ENCODE peak calls at places on chromosomes 5 and 9, in nine cellular contexts. T is ovary, B is neural progenitor cell, E is heart left ventricle, Z is left ventricle myocardium inferior, K is mucosa of descending colon, C is heart right ventricle, M is GM23338, J is astrocyte. I is an unnamed sample.

GRCh38 chr5:169350016-169350415 is 49.1 kb upstream of the SLIT3 start:
- DNase-seq in T (no peak), B (no peak), E (no peak), Z (no peak), K (no peak), C (no peak), M (no peak), J (peak; percentile 92), I (no peak)

GRCh38 chr5:59673438-59674058 is 220.0 kb downstream of the PDE4D start:
- DNase-seq in T (no peak), B (peak; percentile 71), E (no peak), Z (no peak), K (no peak), C (no peak), M (peak; percentile 76), J (no peak), I (peak; percentile 9)

GRCh38 chr5:15993934-15994333 is 185.7 kb downstream of the MARCHF11 start:
- DNase-seq in T (no peak), B (no peak), E (no peak), Z (no peak), K (no peak), C (no peak), M (peak; percentile 32), J (no peak), I (no peak)

GRCh38 chr5:88708021-88708420 is 175.0 kb downstream of the MEF2C start:
- DNase-seq in T (no peak), B (no peak), E (no peak), Z (no peak), K (no peak), C (no peak), M (no peak), J (no peak), I (no peak)

GRCh38 chr9:127181595-127182190 is 59.3 kb upstream of the ANGPTL2 start:
- DNase-seq in T (peak; percentile 14), B (no peak), E (no peak), Z (no peak), K (no peak), C (no peak), M (no peak), J (no peak), I (no peak)

GRCh38 chr5:178831049-178831448 is 28.7 kb upstream of the ZNF354B start:
- DNase-seq in T (no peak), B (peak; percentile 6), E (no peak), Z (no peak), K (no peak), C (no peak), M (peak; percentile 52), J (no peak), I (no peak)

GRCh38 chr9:104808030-104808614 is 44.2 kb downstream of the NIPSNAP3B start:
- DNase-seq in T (peak; percentile 36), B (peak; percentile 40), E (peak; percentile 27), Z (no peak), K (no peak), C (no peak), M (peak; percentile 71), J (peak; percentile 26), I (no peak)

GRCh38 chr5:132656774-132657355 is 1.1 kb upstream of the IL13 start:
- DNase-seq in T (no peak), B (no peak), E (no peak), Z (no peak), K (no peak), C (no peak), M (peak; percentile 19), J (no peak), I (peak; percentile 26)

GRCh38 chr5:14739538-14739937 is 75.0 kb downstream of the OTULIN start:
- DNase-seq in T (no peak), B (no peak), E (no peak), Z (no peak), K (no peak), C (no peak), M (no peak), J (peak; percentile 39), I (no peak)

DNA sequence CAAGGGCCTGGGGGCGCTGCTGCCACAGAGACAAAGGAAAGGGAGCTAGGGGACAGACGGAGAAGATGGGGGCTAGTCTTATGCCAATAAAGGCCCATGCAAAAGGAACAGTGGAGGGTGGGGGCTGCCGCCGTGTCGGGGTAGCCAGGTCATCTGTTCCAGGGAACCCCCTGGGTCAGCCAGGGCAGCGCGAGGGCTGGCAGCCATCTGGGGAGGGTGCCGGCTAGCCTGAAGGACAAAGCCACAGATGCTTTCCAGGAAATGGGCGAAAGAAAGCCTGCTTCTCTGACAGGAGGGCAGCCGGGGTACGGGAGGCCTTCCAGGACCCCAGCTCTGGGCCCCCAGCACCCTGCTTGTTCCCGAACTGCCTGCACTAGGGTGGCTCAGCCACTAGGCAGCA is 1.6 kb upstream of the CARD9 start:
- DNase-seq in T (no peak), B (no peak), E (no peak), Z (no peak), K (no peak), C (no peak), M (no peak), J (no peak), I (no peak)
- TF ChIP-seq CTCF in T (no peak), B (no peak), E (no peak), Z (no peak), K (no peak), C (no peak), M (no peak), J (no peak), I (no peak)

GRCh38 chr5:134143431-134143830 is 28.9 kb downstream of the TCF7 start:
- DNase-seq in T (no peak), B (no peak), E (peak; percentile 2), Z (no peak), K (no peak), C (no peak), M (no peak), J (no peak), I (no peak)

GRCh38 chr5:134141346-134142050 is 27.0 kb downstream of the TCF7 start:
- DNase-seq in T (no peak), B (no peak), E (peak; percentile 4), Z (no peak), K (peak; percentile 18), C (no peak), M (no peak), J (no peak), I (no peak)

GRCh38 chr5:134143964-134144941 is 29.8 kb downstream of the TCF7 start:
- DNase-seq in T (no peak), B (no peak), E (peak; percentile 0), Z (no peak), K (peak; percentile 12), C (no peak), M (no peak), J (no peak), I (no peak)

GRCh38 chr5:134142088-134142487 is 27.6 kb downstream of the TCF7 start:
- DNase-seq in T (no peak), B (no peak), E (peak; percentile 1), Z (no peak), K (peak; percentile 18), C (no peak), M (no peak), J (no peak), I (no peak)

DNA sequence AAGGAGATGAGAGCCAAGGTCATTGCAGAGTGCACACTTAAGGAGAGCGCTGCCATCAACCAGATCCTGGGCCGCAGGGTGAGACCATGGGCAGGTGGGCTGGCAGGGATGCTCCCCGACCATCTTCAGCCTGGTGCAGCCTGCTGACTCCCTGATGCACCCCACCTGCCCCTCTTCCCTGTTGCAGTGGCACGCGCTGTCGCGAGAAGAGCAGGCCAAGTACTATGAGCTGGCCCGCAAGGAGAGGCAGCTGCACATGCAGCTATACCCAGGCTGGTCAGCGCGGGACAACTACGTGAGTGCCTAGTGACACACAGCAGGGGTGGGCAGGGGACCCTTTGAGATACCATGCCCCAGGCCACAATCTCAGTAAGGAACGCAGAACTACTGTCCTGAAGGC is 28.3 kb downstream of the TCF7 start:
- DNase-seq in T (no peak), B (no peak), E (peak; percentile 4), Z (no peak), K (peak; percentile 13), C (no peak), M (no peak), J (no peak), I (no peak)
- H3K36me3 ChIP-seq in T (no peaks in the 10 kb centered on the region), B (no peaks in the 10 kb centered on the region), E (peaks cover 56% of the 10 kb centered on the region), Z (peaks cover 50% of the 10 kb centered on the region), K (no peaks in the 10 kb centered on the region), C (peaks cover 65% of the 10 kb centered on the region), M (peaks cover 6% of the 10 kb centered on the region), J (peaks cover 24% of the 10 kb centered on the region), I (peaks cover 36% of the 10 kb centered on the region)

DNA sequence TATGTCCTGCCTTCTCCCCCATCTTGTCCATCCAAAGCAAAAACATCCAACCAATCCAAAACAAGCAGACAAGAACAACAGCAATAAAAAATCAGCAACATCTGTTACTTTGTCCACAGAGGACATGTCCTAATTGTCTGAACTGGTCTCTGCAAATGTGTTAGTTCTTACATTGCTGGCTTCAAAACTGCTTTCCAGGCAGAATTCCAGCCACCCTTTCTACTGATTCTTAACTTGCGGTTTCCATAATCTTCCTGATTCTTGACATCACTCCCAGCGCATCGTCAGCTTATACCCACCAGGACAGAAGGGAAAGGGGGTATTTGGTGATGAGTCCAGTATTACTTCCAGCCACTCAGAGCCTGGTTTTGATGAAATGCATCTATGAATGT is 164.3 kb upstream of the SEMA6A start:
- DNase-seq in T (no peak), B (no peak), E (no peak), Z (no peak), K (no peak), C (no peak), M (no peak), J (no peak), I (no peak)
- H3K4me3 ChIP-seq in T (no peak overlapping the region), B (no peak overlapping the region), E (no peak overlapping the region), Z (no peak overlapping the region), K (no peak overlapping the region), C (peak overlapping the region; percentile 16), M (no peak overlapping the region), J (no peak overlapping the region), I (no peak overlapping the region)

DNA sequence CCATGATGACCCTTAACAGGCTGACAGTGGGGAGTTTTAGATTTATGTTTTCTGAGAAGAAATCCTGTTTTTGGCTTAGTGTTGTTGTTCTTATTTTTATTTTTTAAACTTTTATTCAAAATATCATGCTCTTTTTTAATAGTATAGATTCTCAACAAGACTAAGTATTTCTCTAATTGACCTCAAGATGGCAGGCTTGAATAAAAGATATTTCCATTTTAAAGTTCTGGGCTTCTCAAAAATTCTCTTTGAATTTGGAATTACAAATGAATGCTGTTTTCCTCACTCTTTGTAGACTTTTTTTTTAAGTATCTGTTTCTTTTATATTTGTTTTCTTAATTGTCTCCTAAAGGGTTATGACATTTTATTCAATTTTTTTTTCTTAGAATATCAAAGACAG is 50.0 kb upstream of the SH3GL2 start:
- DNase-seq in T (no peak), B (peak; percentile 22), E (no peak), Z (no peak), K (no peak), C (no peak), M (peak; percentile 53), J (no peak), I (no peak)
- TF ChIP-seq CTCF in T (no peak), B (peak; percentile 61), E (no peak), Z (peak; percentile 40), K (no peak), C (peak; percentile 31), M (peak; percentile 66), J (peak; percentile 44), I (peak; percentile 1)

I was measured in GM06990.